ENCODE peak calls at places on chromosomes 5 and 9, in four cellular contexts. N, O, I and W are unnamed samples.

GRCh38 chr5:99621772-99622681 is 693.2 kb upstream of the CHD1 start:
- DNase-seq in N (peak), O (no peak), I (no peak), W (no peak)

GRCh38 chr5:6757414-6757969 is 44.3 kb downstream of the TENT4A start:
- DNase-seq in N (no peak), O (no peak), I (no peak), W (no peak)

GRCh38 chr5:61357745-61358144 is 25.7 kb downstream of the ZSWIM6 start:
- DNase-seq in N (no peak), O (peak), I (no peak), W (no peak)

GRCh38 chr5:31786001-31786757 is 147.2 kb downstream of the PDZD2 start:
- DNase-seq in N (no peak), O (no peak), I (no peak), W (no peak)

GRCh38 chr5:134371834-134372340 is 518 bp downstream of the UBE2B start:
- DNase-seq in N (peak), O (peak), I (peak), W (peak)

GRCh38 chr5:75951158-75951557 is 132.0 kb upstream of the SV2C start:
- DNase-seq in N (peak), O (no peak), I (no peak), W (no peak)

GRCh38 chr5:171840066-171840465 is 54.4 kb downstream of the SMIM23 start:
- DNase-seq in N (peak), O (no peak), I (no peak), W (no peak)

GRCh38 chr5:172370648-172371248 is 83.6 kb downstream of the SH3PXD2B start:
- DNase-seq in N (peak), O (peak), I (peak), W (peak)

GRCh38 chr5:2093859-2094615 is 211.3 kb upstream of the IRX4 start:
- DNase-seq in N (no peak), O (peak), I (peak), W (peak)

GRCh38 chr5:9361835-9362234 is 184.0 kb downstream of the SEMA5A start:
- DNase-seq in N (peak), O (peak), I (peak), W (peak)

GRCh38 chr5:16791036-16791705 is 144.9 kb downstream of the MYO10 start:
- DNase-seq in N (peak), O (peak), I (peak), W (peak)

GRCh38 chr5:118551031-118551430 is 437.3 kb downstream of the DTWD2 start:
- DNase-seq in N (no peak), O (no peak), I (no peak), W (no peak)

GRCh38 chr5:69035665-69036064 is 58.1 kb upstream of the SLC30A5 start:
- DNase-seq in N (no peak), O (no peak), I (no peak), W (peak)

GRCh38 chr9:4793412-4794005 is 765 bp downstream of the RCL1 start:
- DNase-seq in N (no peak), O (peak), I (peak), W (peak)

GRCh38 chr9:93965830-93966577 is 10.8 kb upstream of the BARX1 start:
- DNase-seq in N (no peak), O (no peak), I (no peak), W (no peak)

GRCh38 chr5:119410448-119411170 is 41.7 kb upstream of the HSD17B4 start:
- DNase-seq in N (no peak), O (no peak), I (no peak), W (no peak)

GRCh38 chr9:125355601-125356000 is 94.0 kb downstream of the GAPVD1 start:
- DNase-seq in N (no peak), O (no peak), I (no peak), W (no peak)

GRCh38 chr9:98142925-98143481 is 24.0 kb upstream of the TRIM14 start:
- DNase-seq in N (no peak), O (no peak), I (no peak), W (no peak)

GRCh38 chr5:83688321-83688720 is 32.3 kb downstream of the HAPLN1 start:
- DNase-seq in N (no peak), O (no peak), I (no peak), W (no peak)

GRCh38 chr5:177085985-177086917 is at the start of gene FGFR4:
- DNase-seq in N (peak), O (peak), I (peak), W (peak)

GRCh38 chr9:111016046-111017026 is 21.9 kb downstream of the LPAR1 start:
- DNase-seq in N (peak), O (peak), I (peak), W (peak)

GRCh38 chr9:456365-456764 is 241.7 kb downstream of the DOCK8 start:
- DNase-seq in N (no peak), O (no peak), I (no peak), W (no peak)

GRCh38 chr9:34558911-34559615 is 30.5 kb downstream of the CNTFR start:
- DNase-seq in N (no peak), O (no peak), I (no peak), W (no peak)

GRCh38 chr5:96961053-96961452 is 25.2 kb downstream of the LNPEP start:
- DNase-seq in N (peak), O (peak), I (no peak), W (no peak)

GRCh38 chr5:12460493-12461261 is 556.4 kb upstream of the CTNND2 start:
- DNase-seq in N (no peak), O (peak), I (no peak), W (no peak)

GRCh38 chr9:101201626-101202025 is 173.1 kb downstream of the PLPPR1 start:
- DNase-seq in N (no peak), O (no peak), I (no peak), W (no peak)

GRCh38 chr5:171632618-171633017 is 153.0 kb upstream of the SMIM23 start:
- DNase-seq in N (no peak), O (no peak), I (no peak), W (no peak)

GRCh38 chr9:16247188-16247875 is 623.1 kb downstream of the BNC2 start:
- DNase-seq in N (no peak), O (no peak), I (peak), W (peak)

GRCh38 chr9:16243798-16244197 is 626.7 kb downstream of the BNC2 start:
- DNase-seq in N (no peak), O (no peak), I (no peak), W (no peak)

GRCh38 chr9:16245756-16246440 is 624.6 kb downstream of the BNC2 start:
- DNase-seq in N (no peak), O (peak), I (no peak), W (no peak)

GRCh38 chr9:16248816-16249215 is 621.7 kb downstream of the BNC2 start:
- DNase-seq in N (no peak), O (no peak), I (no peak), W (no peak)

DNA sequence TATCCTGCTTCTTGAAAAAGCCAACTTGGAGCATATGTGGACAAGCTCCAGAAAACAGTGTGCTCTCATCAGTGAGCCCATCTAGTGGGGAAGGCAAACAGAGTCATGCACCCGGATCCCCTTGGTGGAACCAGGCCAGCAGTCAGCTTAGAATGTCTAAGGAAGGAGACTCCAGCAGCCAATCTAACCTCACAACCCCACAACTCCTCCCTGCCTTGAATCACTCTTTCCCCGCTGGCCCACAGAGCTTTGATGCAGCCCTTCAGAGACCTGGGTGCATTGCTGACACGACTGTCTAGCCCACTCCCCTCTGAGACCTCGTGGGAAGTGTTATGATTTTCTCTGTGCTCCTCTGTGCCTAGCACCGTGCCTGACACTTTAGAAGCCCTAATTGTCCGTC is 623.7 kb downstream of the BNC2 start:
- DNase-seq in N (no peak), O (no peak), I (no peak), W (no peak)
- TF ChIP-seq CTCF in N (no peak), O (no peak), I (no peak), W (no peak)

GRCh38 chr9:9791621-9792020 is 821.2 kb downstream of the PTPRD start:
- DNase-seq in N (peak), O (peak), I (no peak), W (no peak)

GRCh38 chr9:9792144-9792857 is 820.5 kb downstream of the PTPRD start:
- DNase-seq in N (no peak), O (no peak), I (no peak), W (no peak)

GRCh38 chr9:9790216-9790872 is 822.5 kb downstream of the PTPRD start:
- DNase-seq in N (peak), O (peak), I (peak), W (no peak)
- TF ChIP-seq CTCF in N (peak), O (peak), I (peak), W (peak)

GRCh38 chr5:143322931-143323330 is 80.6 kb downstream of the NR3C1 start:
- DNase-seq in N (no peak), O (peak), I (peak), W (peak)
- TF ChIP-seq CTCF in N (no peak), O (peak), I (peak), W (peak)

DNA sequence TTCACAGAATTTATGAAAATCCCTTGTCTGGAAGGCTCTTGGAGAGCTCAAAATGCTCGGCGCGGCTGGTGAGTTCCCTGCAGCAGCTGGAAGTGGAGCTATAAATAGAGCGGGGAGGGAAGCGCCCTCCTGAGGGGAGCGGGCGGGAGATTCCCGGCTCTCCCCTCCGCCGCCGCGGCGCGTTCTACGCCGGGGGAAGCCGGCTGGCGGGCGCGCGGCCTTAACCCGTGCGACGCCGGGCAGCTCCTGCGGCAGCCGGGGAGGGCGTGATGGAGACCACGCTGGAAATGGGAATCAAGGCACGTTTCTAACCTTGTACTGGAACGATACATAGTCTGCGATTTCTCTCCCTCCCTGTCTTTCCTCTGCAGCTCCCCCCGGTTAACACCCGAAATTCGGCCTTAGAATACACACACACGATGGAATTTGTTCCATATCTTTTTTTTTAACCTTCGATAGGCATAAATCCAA is 306.5 kb upstream of the KCNN2 start:
- DNase-seq in N (peak), O (peak), I (peak), W (peak)
- TF ChIP-seq CTCF in N (no peak), O (no peak), I (no peak), W (peak)

GRCh38 chr9:5920860-5921328 is 30.2 kb downstream of the MLANA start:
- DNase-seq in N (no peak), O (no peak), I (no peak), W (peak)
- TF ChIP-seq CTCF in N (no peak), O (no peak), I (no peak), W (no peak)

GRCh38 chr9:89410709-89411111 is 87.2 kb downstream of the SEMA4D start:
- DNase-seq in N (no peak), O (no peak), I (no peak), W (no peak)
- TF ChIP-seq CTCF in N (no peak), O (peak), I (peak), W (peak)